ENCODE peak calls at places on chromosomes 5 and 9, in eight cellular contexts. L, M, V, K, T, B, S and P are unnamed samples.

GRCh38 chr5:36452394-36453100 is 150.8 kb upstream of the RANBP3L start:
- DNase-seq in L (no peak), M (no peak), V (no peak), K (no peak), T (no peak), B (no peak), S (no peak), P (no peak)

GRCh38 chr5:180602481-180603075 is 11.3 kb upstream of the SCGB3A1 start:
- DNase-seq in L (no peak), M (peak), V (no peak), K (no peak), T (no peak), B (no peak), S (no peak), P (no peak)

GRCh38 chr9:124079176-124079925 is 67.8 kb downstream of the LHX2 start:
- DNase-seq in L (peak), M (no peak), V (no peak), K (peak), T (peak), B (peak), S (no peak), P (no peak)

GRCh38 chr9:91180240-91180929 is 181.3 kb downstream of the AUH start:
- DNase-seq in L (no peak), M (no peak), V (no peak), K (no peak), T (no peak), B (no peak), S (peak), P (no peak)

GRCh38 chr5:143297756-143298155 is 105.7 kb downstream of the NR3C1 start:
- DNase-seq in L (no peak), M (no peak), V (no peak), K (no peak), T (no peak), B (no peak), S (no peak), P (no peak)

GRCh38 chr9:95138474-95138873 is 179.0 kb downstream of the FANCC start:
- DNase-seq in L (no peak), M (no peak), V (no peak), K (no peak), T (no peak), B (no peak), S (no peak), P (no peak)

GRCh38 chr9:68538200-68538599 is 2.5 kb downstream of the TMEM252 start:
- DNase-seq in L (no peak), M (no peak), V (no peak), K (no peak), T (no peak), B (no peak), S (no peak), P (no peak)

GRCh38 chr9:15725953-15726352 is 173.1 kb downstream of the CCDC171 start:
- DNase-seq in L (no peak), M (no peak), V (no peak), K (no peak), T (no peak), B (no peak), S (no peak), P (no peak)

GRCh38 chr9:80881350-80881749 is 808.0 kb downstream of the TLE1 start:
- DNase-seq in L (no peak), M (no peak), V (no peak), K (no peak), T (no peak), B (no peak), S (no peak), P (no peak)

GRCh38 chr9:106697799-106698591 is 165.0 kb upstream of the ZNF462 start:
- DNase-seq in L (peak), M (no peak), V (no peak), K (peak), T (peak), B (peak), S (no peak), P (no peak)

GRCh38 chr9:125472926-125473701 is 211.5 kb downstream of the GAPVD1 start:
- DNase-seq in L (peak), M (no peak), V (no peak), K (peak), T (no peak), B (no peak), S (no peak), P (no peak)

GRCh38 chr9:27094640-27095039 is 14.4 kb upstream of the TEK start:
- DNase-seq in L (peak), M (no peak), V (no peak), K (peak), T (no peak), B (no peak), S (no peak), P (no peak)

GRCh38 chr9:133787749-133788015 is 49.5 kb upstream of the SARDH start:
- DNase-seq in L (no peak), M (no peak), V (no peak), K (peak), T (peak), B (peak), S (no peak), P (no peak)

GRCh38 chr5:106849266-106849665 is 821.5 kb downstream of the EFNA5 start:
- DNase-seq in L (no peak), M (no peak), V (no peak), K (no peak), T (no peak), B (no peak), S (no peak), P (no peak)